ENCODE peak calls at places on chromosomes 13 and 19, in six cellular contexts. M is tibial nerve, I is heart left ventricle, F is spleen, V is ovary, A is Peyer's patch. W is an unnamed sample. For H3K27me3, the result is how much of the 10 kb centered on the place peaks cover.

GRCh38 chr19:55519461-55520311 is 17.2 kb downstream of the SBK2 start:
- DNase-seq in M (no peak), I (no peak), F (no peak), V (no peak), A (no peak), W (no peak)

GRCh38 chr13:23356368-23356767 is 77.1 kb downstream of the SACS start:
- DNase-seq in M (no peak), I (no peak), F (no peak), V (no peak), A (no peak), W (no peak)

GRCh38 chr19:10655457-10656312 is 1.5 kb downstream of the ILF3 start:
- DNase-seq in M (no peak), I (no peak), F (no peak), V (no peak), A (no peak), W (peak)

GRCh38 chr13:33794576-33794975 is 23.4 kb upstream of the RFC3 start:
- DNase-seq in M (no peak), I (no peak), F (no peak), V (no peak), A (no peak), W (no peak)

GRCh38 chr19:10104665-10105221 is 1.4 kb upstream of the PPAN start:
- DNase-seq in M (no peak), I (no peak), F (peak), V (no peak), A (no peak), W (no peak)

GRCh38 chr13:42275098-42275471 is 3.1 kb downstream of the AKAP11 start:
- DNase-seq in M (no peak), I (no peak), F (no peak), V (no peak), A (no peak), W (no peak)

GRCh38 chr13:97749174-97749573 is 204.3 kb upstream of the IPO5 start:
- DNase-seq in M (no peak), I (no peak), F (no peak), V (no peak), A (no peak), W (no peak)

GRCh38 chr13:108950333-108951010 is 321.1 kb downstream of the MYO16 start:
- DNase-seq in M (no peak), I (no peak), F (no peak), V (no peak), A (no peak), W (no peak)

GRCh38 chr13:51801631-51802099 is 2.3 kb downstream of the DHRS12 start:
- DNase-seq in M (peak), I (peak), F (peak), V (peak), A (peak), W (peak)

GRCh38 chr13:27997904-27998522 is 9.5 kb upstream of the URAD start:
- DNase-seq in M (no peak), I (no peak), F (no peak), V (no peak), A (no peak), W (peak)

GRCh38 chr13:26534036-26534726 is 23.3 kb upstream of the WASF3 start:
- DNase-seq in M (no peak), I (no peak), F (no peak), V (no peak), A (no peak), W (no peak)

GRCh38 chr19:35278578-35279284 is 3.6 kb upstream of the HAMP start:
- DNase-seq in M (no peak), I (no peak), F (no peak), V (peak), A (no peak), W (no peak)

GRCh38 chr19:33234092-33234491 is 8.4 kb upstream of the SLC7A10 start:
- DNase-seq in M (no peak), I (peak), F (peak), V (no peak), A (no peak), W (no peak)

GRCh38 chr19:46953955-46954501 is 65.6 kb upstream of the NPAS1 start:
- DNase-seq in M (no peak), I (no peak), F (no peak), V (no peak), A (no peak), W (no peak)

GRCh38 chr19:42032428-42032827 is 37.6 kb downstream of the GRIK5 start:
- DNase-seq in M (no peak), I (peak), F (no peak), V (no peak), A (no peak), W (no peak)

GRCh38 chr13:43232144-43232840 is 208.9 kb downstream of the DNAJC15 start:
- DNase-seq in M (no peak), I (no peak), F (no peak), V (no peak), A (no peak), W (no peak)

GRCh38 chr19:38649305-38650179 is 2.1 kb downstream of the ACTN4 start:
- DNase-seq in M (no peak), I (no peak), F (peak), V (no peak), A (peak), W (peak)

GRCh38 chr13:73754727-73755292 is 379.4 kb downstream of the KLF12 start:
- DNase-seq in M (peak), I (no peak), F (no peak), V (no peak), A (no peak), W (peak)

GRCh38 chr19:38626401-38626800 is 7.4 kb downstream of the EIF3K start:
- DNase-seq in M (no peak), I (no peak), F (no peak), V (no peak), A (no peak), W (no peak)

GRCh38 chr13:86757236-86757978 is 913.8 kb upstream of the SLITRK5 start:
- DNase-seq in M (no peak), I (no peak), F (no peak), V (no peak), A (no peak), W (no peak)

GRCh38 chr13:81021284-81021683 is 680.4 kb upstream of the SPRY2 start:
- DNase-seq in M (no peak), I (no peak), F (no peak), V (no peak), A (no peak), W (no peak)

GRCh38 chr19:42075364-42075615 is 676 bp upstream of the ZNF574 start:
- DNase-seq in M (peak), I (no peak), F (no peak), V (no peak), A (no peak), W (no peak)

GRCh38 chr13:90135558-90135957 is 1211.9 kb upstream of the MIR17HG start:
- DNase-seq in M (no peak), I (no peak), F (no peak), V (no peak), A (no peak), W (no peak)

GRCh38 chr13:49622174-49622946 is 5.9 kb upstream of the ARL11 start:
- DNase-seq in M (no peak), I (no peak), F (no peak), V (no peak), A (no peak), W (no peak)

GRCh38 chr13:49615844-49616687 is 12.2 kb upstream of the ARL11 start:
- DNase-seq in M (no peak), I (no peak), F (no peak), V (no peak), A (no peak), W (no peak)

GRCh38 chr13:49616688-49617065 is 11.6 kb upstream of the ARL11 start:
- DNase-seq in M (no peak), I (no peak), F (no peak), V (no peak), A (no peak), W (no peak)

GRCh38 chr13:49624207-49624606 is 4.1 kb upstream of the ARL11 start:
- DNase-seq in M (no peak), I (no peak), F (no peak), V (no peak), A (no peak), W (no peak)

DNA sequence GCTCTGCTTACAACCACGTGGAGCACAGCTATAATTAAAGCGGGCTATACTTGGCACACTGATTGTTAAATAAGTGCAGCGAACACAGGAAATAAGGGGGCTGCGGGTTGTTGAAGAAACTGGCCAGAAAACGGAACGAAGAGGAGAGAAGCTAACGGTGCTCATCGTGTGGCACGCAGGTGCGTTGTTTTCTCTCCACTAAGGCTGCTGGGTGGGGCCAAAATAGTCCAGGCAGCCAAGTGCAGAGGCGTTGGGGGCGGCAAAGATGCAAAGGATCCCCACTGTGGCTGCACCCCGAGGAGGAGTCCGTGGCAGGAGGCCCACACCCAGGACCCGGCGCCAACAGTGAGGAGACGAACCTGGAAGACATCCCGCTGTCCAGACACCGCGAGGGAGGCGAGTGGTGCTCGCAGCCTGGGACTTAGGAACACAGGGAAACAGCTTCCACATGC is 8.1 kb upstream of the ARL11 start:
- DNase-seq in M (no peak), I (no peak), F (peak), V (peak), A (no peak), W (no peak)
- H3K4me3 ChIP-seq in M (no peak), I (peak), F (peak), V (no peak), A (no peak), W (no peak)

GRCh38 chr19:20321139-20321656 is 154.2 kb downstream of the ZNF486 start:
- DNase-seq in M (no peak), I (no peak), F (no peak), V (no peak), A (no peak), W (peak)

GRCh38 chr19:20325151-20325550 is 158.1 kb downstream of the ZNF486 start:
- DNase-seq in M (no peak), I (no peak), F (no peak), V (no peak), A (no peak), W (no peak)
- TF ChIP-seq POLR2A in M (no peak), I (no peak), F (no peak), V (no peak), A (no peak), W (no peak)

DNA sequence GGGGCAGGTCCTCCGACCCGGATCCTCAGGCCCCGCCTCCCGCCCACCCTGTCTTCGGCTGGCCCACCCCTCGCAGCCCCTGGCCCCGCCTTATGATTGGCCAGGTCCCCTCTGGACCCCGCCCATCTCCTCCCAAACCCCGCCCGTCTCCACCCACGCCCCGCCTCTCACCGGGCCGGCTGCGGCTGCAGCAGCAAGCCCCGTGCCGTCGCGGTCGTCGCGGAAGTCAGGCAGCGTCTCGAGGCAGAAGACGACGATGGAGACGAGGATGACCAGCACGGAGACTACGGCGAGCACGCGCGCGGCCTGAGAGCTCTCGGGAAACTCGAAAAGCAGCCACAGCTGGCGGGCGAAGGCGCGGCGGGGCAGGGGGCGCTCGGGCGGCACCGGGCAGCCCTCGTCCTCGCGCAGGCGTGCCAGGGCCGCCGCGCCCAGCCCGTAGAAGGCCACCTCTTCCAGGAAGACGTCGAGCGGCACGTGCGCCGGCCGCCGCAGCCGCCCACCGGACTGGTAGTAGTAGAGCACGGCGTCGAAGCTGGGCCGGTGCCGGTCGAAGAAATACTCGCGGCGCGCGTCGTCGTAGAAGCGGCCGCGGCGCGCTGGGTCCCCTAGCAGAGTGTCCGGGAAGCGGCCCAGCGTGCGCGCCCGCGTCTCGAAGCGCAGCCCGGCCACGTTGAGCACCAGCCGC is 495 bp downstream of the KCNA7 start:
- DNase-seq in M (no peak), I (no peak), F (no peak), V (no peak), A (no peak), W (no peak)
- H3K27me3 ChIP-seq in M (half or more), I (under half), F (half or more), V (under half), A (under half), W (under half)

GRCh38 chr19:2869618-2870017 is 2.5 kb downstream of the ZNF556 start:
- DNase-seq in M (no peak), I (no peak), F (no peak), V (no peak), A (no peak), W (no peak)
- H3K4me3 ChIP-seq in M (no peak), I (no peak), F (no peak), V (no peak), A (no peak), W (no peak)

DNA sequence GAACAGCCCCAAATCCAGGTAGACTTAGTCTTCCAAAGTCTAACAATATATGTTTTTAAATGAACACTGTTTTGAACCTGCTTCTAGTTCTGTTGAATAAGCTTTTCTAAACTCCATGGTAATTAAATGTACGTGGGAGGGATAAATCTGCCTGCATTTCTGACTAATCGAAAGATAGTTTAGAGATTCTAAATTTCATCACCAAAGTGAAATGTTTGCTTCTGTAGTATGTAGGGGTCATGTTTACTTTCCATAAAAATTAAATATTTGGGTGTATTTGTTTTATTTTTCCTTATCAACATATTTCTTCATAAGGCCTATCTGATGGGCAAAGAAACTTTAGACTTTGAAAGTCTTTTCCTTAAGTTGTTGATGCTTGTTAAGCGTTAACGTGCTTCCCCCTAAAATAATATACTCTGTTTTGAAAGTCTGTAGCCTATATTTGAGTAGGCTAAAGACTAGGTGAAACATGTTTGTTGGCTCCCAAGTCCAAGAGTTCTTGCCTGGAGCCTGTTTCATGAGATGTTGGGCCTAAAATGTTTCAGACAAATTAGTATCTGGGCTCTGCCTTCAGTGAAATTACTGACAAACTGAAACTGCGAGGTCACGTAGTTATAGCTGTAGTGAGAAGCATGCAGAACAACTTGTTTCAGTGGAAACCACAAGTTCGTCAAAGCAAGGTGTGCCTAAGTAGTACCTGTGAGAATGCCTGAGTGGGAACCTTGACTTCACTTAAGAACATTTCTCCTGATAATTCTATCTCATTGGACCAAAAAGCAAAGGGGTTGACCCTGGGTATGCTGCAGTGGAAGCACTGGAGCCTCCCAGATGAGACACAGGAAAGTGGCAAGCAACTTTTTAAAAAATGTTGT is 126.2 kb downstream of the LMO7 start:
- DNase-seq in M (no peak), I (no peak), F (no peak), V (no peak), A (no peak), W (peak)
- TF ChIP-seq POLR2A in M (no peak), I (no peak), F (no peak), V (no peak), A (peak), W (no peak)

GRCh38 chr19:1283207-1283916 is 2.3 kb upstream of the EFNA2 start:
- DNase-seq in M (no peak), I (no peak), F (no peak), V (no peak), A (peak), W (no peak)
- H3K27me3 ChIP-seq in M (half or more), I (under half), F (half or more), V (under half), A (under half), W (under half)

GRCh38 chr19:6091771-6092291 is 18.5 kb downstream of the RFX2 start:
- DNase-seq in M (no peak), I (no peak), F (no peak), V (no peak), A (no peak), W (no peak)
- H3K4me3 ChIP-seq in M (no peak), I (peak), F (no peak), V (peak), A (peak), W (no peak)